ENCODE peak calls at places on chromosome 2, in nine cellular contexts. E is upper lobe of right lung; V is PC-9; M is cardiac muscle cell; S is ovary; R is mesendoderm; K is IMR-90; H is heart left ventricle; B is CD4-positive, CD25-positive, alpha-beta regulatory T cell. L is an unnamed sample. For H3K4me1, the result is how much of the 10 kb centered on the place peaks cover.

GRCh38 chr2:25366629-25367028 is 24.9 kb upstream of the DNMT3A start:
- DNase-seq in H (peak), E (no peak), V (no peak), S (no peak), K (no peak), R (no peak), B (no peak), M (no peak), L (peak)

GRCh38 chr2:127413782-127414743 is 4.2 kb upstream of the PROC start:
- DNase-seq in K (peak), H (no peak), V (no peak), E (no peak), S (no peak), R (no peak), B (no peak), M (peak), L (no peak)

GRCh38 chr2:239587836-239588235 is 187.0 kb upstream of the HDAC4 start:
- DNase-seq in V (no peak), M (no peak), R (no peak), K (no peak), B (no peak), E (no peak), H (peak), S (no peak), L (peak)

GRCh38 chr2:174939046-174939445 is 66.1 kb downstream of the CHN1 start:
- DNase-seq in K (peak), V (no peak), S (no peak), B (no peak), M (peak), H (no peak), E (no peak), R (no peak), L (no peak)

GRCh38 chr2:229598227-229598626 is 116.1 kb downstream of the DNER start:
- DNase-seq in E (no peak), K (no peak), H (no peak), M (no peak), S (no peak), V (no peak), R (no peak), B (no peak), L (no peak)

GRCh38 chr2:134401081-134401497 is 147.2 kb downstream of the MGAT5 start:
- DNase-seq in E (no peak), V (no peak), K (peak), H (peak), B (no peak), R (no peak), M (peak), S (no peak), L (no peak)

GRCh38 chr2:63614448-63614968 is 25.7 kb downstream of the MDH1 start:
- DNase-seq in H (no peak), K (peak), E (no peak), S (no peak), B (no peak), R (peak), V (peak), M (peak), L (no peak)

GRCh38 chr2:17620280-17620679 is 79.8 kb downstream of the VSNL1 start:
- DNase-seq in B (no peak), V (peak), M (peak), S (no peak), E (no peak), H (peak), R (no peak), K (peak), L (no peak)

GRCh38 chr2:203061346-203061745 is 46.7 kb downstream of the NBEAL1 start:
- DNase-seq in B (no peak), V (no peak), M (no peak), K (peak), R (peak), H (no peak), S (no peak), E (no peak), L (no peak)

GRCh38 chr2:15730545-15731212 is 139.0 kb downstream of the DDX1 start:
- DNase-seq in R (peak), B (no peak), V (peak), K (peak), S (peak), E (peak), H (peak), M (peak), L (peak)

GRCh38 chr2:64470071-64470470 is 16.1 kb downstream of the LGALSL start:
- DNase-seq in M (no peak), R (no peak), H (no peak), K (no peak), V (no peak), E (no peak), S (no peak), B (no peak), L (no peak)

GRCh38 chr2:99854236-99854852 is 288.0 kb downstream of the AFF3 start:
- DNase-seq in K (no peak), B (no peak), H (no peak), R (peak), S (no peak), M (no peak), V (no peak), E (no peak), L (no peak)

GRCh38 chr2:80302001-80302464 is 2.5 kb downstream of the LRRTM1 start:
- DNase-seq in E (no peak), H (no peak), B (no peak), R (peak), M (no peak), S (no peak), V (no peak), K (no peak), L (peak)

GRCh38 chr2:232795920-232796319 is 19.6 kb upstream of the KCNJ13 start:
- DNase-seq in B (no peak), H (no peak), E (no peak), R (no peak), S (no peak), M (peak), V (no peak), K (peak), L (no peak)

GRCh38 chr2:109607766-109608165 is 6.0 kb downstream of the SEPTIN10 start:
- DNase-seq in M (peak), S (no peak), E (no peak), R (no peak), B (no peak), H (no peak), V (no peak), K (peak), L (no peak)
- H3K27ac ChIP-seq in M (no peak), S (no peak), E (no peak), R (no peak), B (no peak), H (no peak), V (peak), K (no peak), L (no peak)

GRCh38 chr2:37897511-37897910 is 27.6 kb upstream of the RMDN2 start:
- DNase-seq in B (no peak), H (no peak), S (no peak), E (no peak), V (no peak), R (no peak), K (no peak), M (no peak), L (no peak)
- H3K4me1 ChIP-seq in B (under half), H (under half), S (under half), E (under half), V (under half), R (under half), K (under half), M (under half), L (under half)

GRCh38 chr2:55026202-55026601 is 24.0 kb downstream of the RTN4 start:
- DNase-seq in E (no peak), B (no peak), V (no peak), K (peak), H (no peak), M (peak), S (no peak), R (no peak), L (no peak)

GRCh38 chr2:55025627-55026026 is 24.6 kb downstream of the RTN4 start:
- DNase-seq in R (no peak), K (no peak), E (no peak), V (no peak), S (no peak), M (no peak), B (no peak), H (no peak), L (no peak)

GRCh38 chr2:55025082-55025481 is 25.2 kb downstream of the RTN4 start:
- DNase-seq in R (no peak), M (no peak), K (no peak), B (no peak), E (no peak), H (no peak), V (no peak), S (no peak), L (no peak)

GRCh38 chr2:55029098-55029497 is 21.2 kb downstream of the RTN4 start:
- DNase-seq in B (no peak), R (no peak), M (no peak), K (no peak), E (no peak), S (no peak), H (no peak), V (no peak), L (no peak)

DNA sequence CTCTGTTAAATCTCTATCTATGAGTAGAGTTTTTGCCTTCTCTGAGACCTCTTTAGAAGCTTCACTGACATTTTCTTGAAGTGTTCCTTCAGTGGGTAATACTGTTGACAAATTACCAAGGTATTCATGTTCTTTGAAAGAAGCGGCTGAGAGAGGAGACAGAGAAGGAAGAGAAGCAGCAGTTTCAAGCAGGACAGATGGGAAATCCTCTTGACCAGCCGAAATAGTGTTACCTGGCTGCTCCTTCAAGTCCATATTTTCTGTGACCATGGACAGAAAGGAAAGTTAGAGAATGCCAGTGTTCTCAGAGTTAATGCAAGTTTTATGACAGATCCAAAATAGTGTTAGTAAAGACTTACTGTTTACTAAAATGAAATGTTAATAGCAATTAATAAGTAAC is 23.0 kb downstream of the RTN4 start:
- DNase-seq in S (no peak), R (no peak), B (no peak), K (no peak), H (no peak), E (no peak), V (no peak), M (no peak), L (no peak)
- H3K4me3 ChIP-seq in S (no peak), R (no peak), B (no peak), K (no peak), H (no peak), E (no peak), V (no peak), M (no peak), L (no peak)

DNA sequence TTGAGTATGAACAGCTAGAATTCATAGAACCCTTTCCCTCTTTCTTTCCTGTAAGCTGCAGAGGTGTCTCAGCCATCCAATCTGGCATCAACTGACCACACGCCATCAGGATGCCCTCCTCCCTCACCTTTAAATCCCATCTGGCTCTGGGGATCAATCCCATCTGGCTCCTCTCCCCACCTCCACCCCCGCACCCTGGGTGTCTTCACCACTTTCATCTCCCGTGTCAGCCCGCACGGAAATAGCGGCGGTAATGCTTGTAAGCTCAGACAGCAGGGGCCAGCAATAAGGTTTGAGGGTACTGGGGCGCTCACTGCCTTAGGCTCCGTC is 508 bp upstream of the TUBA4B start:
- DNase-seq in B (no peak), R (no peak), K (no peak), S (no peak), M (no peak), H (no peak), V (no peak), E (no peak), L (no peak)
- H3K27ac ChIP-seq in B (peak), R (no peak), K (no peak), S (no peak), M (no peak), H (peak), V (no peak), E (peak), L (peak)

DNA sequence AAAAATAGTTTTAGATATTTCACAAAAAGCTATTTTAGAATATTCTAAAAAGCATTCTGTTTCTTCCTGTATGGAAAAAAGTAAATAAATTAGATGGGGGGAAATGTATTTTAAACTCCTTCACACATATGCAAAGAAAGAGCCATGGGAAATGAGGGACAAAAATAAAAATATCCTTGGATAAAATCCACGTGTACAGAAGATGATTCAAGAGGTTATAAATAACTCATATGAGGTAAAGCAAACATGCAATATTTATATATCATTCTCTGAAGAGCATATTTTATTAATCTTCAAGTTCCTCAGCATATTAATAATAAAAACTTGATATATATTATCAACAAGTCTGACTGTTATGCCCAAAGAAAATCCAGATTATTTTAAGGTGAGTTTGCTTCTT is 8.8 kb upstream of the GFPT1 start:
- DNase-seq in H (no peak), E (no peak), K (peak), B (no peak), R (no peak), V (no peak), M (no peak), S (no peak), L (no peak)
- H3K4me1 ChIP-seq in H (under half), E (under half), K (under half), B (under half), R (under half), V (under half), M (under half), S (under half), L (under half)

DNA sequence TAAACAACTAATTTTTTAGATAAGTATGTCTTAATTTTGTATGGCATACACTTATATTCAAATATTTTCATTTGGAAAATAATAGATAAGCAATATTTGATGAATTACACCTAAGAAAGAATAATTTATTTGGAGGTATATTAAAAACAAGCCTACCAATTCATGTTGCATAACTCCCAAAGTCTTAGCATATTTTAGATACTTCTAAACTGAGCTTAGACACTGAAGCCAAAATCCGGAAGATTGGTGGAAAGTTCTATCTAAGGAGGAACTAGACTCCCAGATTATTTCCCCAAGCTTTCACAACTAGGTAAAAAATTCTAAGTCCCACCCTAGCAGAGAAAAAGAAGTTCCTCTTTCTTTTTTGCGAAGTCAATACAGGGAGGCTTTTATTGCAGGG is 221.0 kb upstream of the MMADHC start:
- DNase-seq in E (no peak), H (no peak), K (no peak), B (no peak), R (peak), S (no peak), M (peak), V (no peak), L (no peak)
- H3K4me3 ChIP-seq in E (no peak), H (no peak), K (no peak), B (no peak), R (no peak), S (no peak), M (no peak), V (no peak), L (no peak)